ENCODE peak calls at places on chromosome 19, in four cellular contexts. Y is A673, E is BE2C, O is tibial nerve. S is an unnamed sample.

GRCh38 chr19:46067691-46068090 is 26.9 kb upstream of the IGFL4 start:
- DNase-seq in Y (no peak), E (no peak), O (no peak), S (no peak)

GRCh38 chr19:1671716-1672037 is 19.3 kb upstream of the TCF3 start:
- DNase-seq in E (peak), O (no peak), Y (peak), S (no peak)

GRCh38 chr19:41265376-41266153 is 1.4 kb downstream of the HNRNPUL1 start:
- DNase-seq in E (peak), O (no peak), Y (peak), S (peak)

GRCh38 chr19:19900124-19900523 is 622 bp upstream of the ZNF93 start:
- DNase-seq in O (no peak), Y (peak), E (no peak), S (peak)

GRCh38 chr19:9883231-9883758 is 48.2 kb downstream of the PIN1 start:
- DNase-seq in Y (no peak), O (no peak), E (no peak), S (peak)

GRCh38 chr19:39386557-39386956 is 4.3 kb downstream of the PAF1 start:
- DNase-seq in E (no peak), Y (no peak), O (no peak), S (peak)

GRCh38 chr19:56301886-56302620 is 12.6 kb downstream of the ZSCAN5A start:
- DNase-seq in E (no peak), O (no peak), Y (peak), S (no peak)

GRCh38 chr19:38952395-38953165 is 21.8 kb downstream of the MRPS12 start:
- DNase-seq in Y (peak), E (peak), O (no peak), S (peak)

GRCh38 chr19:681029-681626 is 4.9 kb downstream of the FSTL3 start:
- DNase-seq in E (peak), O (peak), Y (peak), S (peak)

GRCh38 chr19:12202250-12202649 is 39.4 kb downstream of the ZNF136 start:
- DNase-seq in O (no peak), Y (peak), E (no peak), S (peak)

GRCh38 chr19:51948979-51949378 is 21.7 kb downstream of the ZNF613 start:
- DNase-seq in O (no peak), Y (peak), E (peak), S (no peak)

GRCh38 chr19:3196064-3196932 is 10.6 kb downstream of the NCLN start:
- DNase-seq in Y (no peak), O (no peak), E (peak), S (no peak)

GRCh38 chr19:38970664-38971532 is 4.6 kb downstream of the FBXO17 start:
- DNase-seq in Y (peak), E (no peak), O (no peak), S (no peak)

S was measured in H7.